ENCODE peak calls at places on chromosome 12, in four cellular contexts. R, X, W and J are unnamed samples.

GRCh38 chr12:20097561-20097960 is 270.8 kb upstream of the PDE3A start:
- DNase-seq in R (peak; percentile 28), X (peak; percentile 52), W (no peak), J (no peak)

GRCh38 chr12:53939141-53940108 is 794 bp downstream of the HOXC13 start:
- DNase-seq in X (no peak), W (no peak), R (no peak), J (no peak)

GRCh38 chr12:113103756-113104450 is 31.7 kb downstream of the RASAL1 start:
- DNase-seq in R (no peak), X (no peak), W (peak; percentile 72), J (no peak)

GRCh38 chr12:119649202-119649808 is 18.6 kb upstream of the PRKAB1 start:
- DNase-seq in W (no peak), X (no peak), R (no peak), J (no peak)

GRCh38 chr12:26845984-26846383 is 13.0 kb upstream of the ITPR2 start:
- DNase-seq in X (peak; percentile 82), W (no peak), R (no peak), J (no peak)

GRCh38 chr12:74722709-74723108 is 185.1 kb downstream of the ATXN7L3B start:
- DNase-seq in R (no peak), X (no peak), W (no peak), J (no peak)

GRCh38 chr12:3295225-3295624 is 195.8 kb upstream of the PRMT8 start:
- DNase-seq in R (no peak), W (no peak), X (no peak), J (no peak)

GRCh38 chr12:112303004-112303403 is 79.2 kb downstream of the HECTD4 start:
- DNase-seq in W (no peak), R (peak; percentile 91), X (peak; percentile 85), J (no peak)

DNA sequence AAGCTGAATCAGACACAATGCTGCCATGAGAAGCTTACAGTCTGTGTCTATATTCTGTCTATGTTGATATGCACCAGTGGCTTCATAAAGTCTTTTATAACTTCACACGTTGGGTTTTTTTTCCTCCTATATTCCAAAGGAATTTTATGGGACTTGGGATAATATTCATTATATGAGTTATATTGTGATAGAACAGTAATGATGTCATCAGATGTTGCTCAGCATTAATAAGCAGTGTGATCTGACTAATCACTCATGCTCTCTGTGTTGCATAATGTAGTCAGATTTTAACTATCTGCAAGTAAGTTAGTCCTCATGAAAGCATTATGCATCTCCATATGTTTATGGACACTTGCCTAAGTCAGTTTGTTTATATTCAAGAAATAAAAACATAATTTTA is 159.6 kb downstream of the PLCZ1 start:
- DNase-seq in W (no peak), R (no peak), X (no peak), J (no peak)
- H3K4me1 ChIP-seq in W (no peaks in the 10 kb centered on the region), R (no peaks in the 10 kb centered on the region), X (no peaks in the 10 kb centered on the region), J (no peaks in the 10 kb centered on the region)

GRCh38 chr12:10153271-10154144 is 18.4 kb downstream of the OLR1 start:
- DNase-seq in W (peak; percentile 53), R (no peak), X (peak; percentile 81), J (peak; percentile 64)
- TF ChIP-seq POLR2A in W (no peak), R (no peak), X (no peak), J (no peak)

GRCh38 chr12:23944067-23944466 is 5.4 kb downstream of the SOX5 start:
- DNase-seq in X (no peak), W (no peak), R (no peak), J (no peak)
- H3K4me1 ChIP-seq in X (no peaks in the 10 kb centered on the region), W (no peaks in the 10 kb centered on the region), R (no peaks in the 10 kb centered on the region), J (no peaks in the 10 kb centered on the region)

GRCh38 chr12:51813931-51814310 is 34.6 kb downstream of the FIGNL2 start:
- DNase-seq in X (no peak), W (no peak), R (no peak), J (no peak)

GRCh38 chr12:51815571-51815970 is 32.9 kb downstream of the FIGNL2 start:
- DNase-seq in R (no peak), X (no peak), W (no peak), J (no peak)

GRCh38 chr12:51812871-51813270 is 35.6 kb downstream of the FIGNL2 start:
- DNase-seq in X (no peak), W (no peak), R (no peak), J (no peak)

GRCh38 chr12:51817027-51817953 is 31.2 kb downstream of the FIGNL2 start:
- DNase-seq in R (no peak), X (no peak), W (peak; percentile 58), J (no peak)

DNA sequence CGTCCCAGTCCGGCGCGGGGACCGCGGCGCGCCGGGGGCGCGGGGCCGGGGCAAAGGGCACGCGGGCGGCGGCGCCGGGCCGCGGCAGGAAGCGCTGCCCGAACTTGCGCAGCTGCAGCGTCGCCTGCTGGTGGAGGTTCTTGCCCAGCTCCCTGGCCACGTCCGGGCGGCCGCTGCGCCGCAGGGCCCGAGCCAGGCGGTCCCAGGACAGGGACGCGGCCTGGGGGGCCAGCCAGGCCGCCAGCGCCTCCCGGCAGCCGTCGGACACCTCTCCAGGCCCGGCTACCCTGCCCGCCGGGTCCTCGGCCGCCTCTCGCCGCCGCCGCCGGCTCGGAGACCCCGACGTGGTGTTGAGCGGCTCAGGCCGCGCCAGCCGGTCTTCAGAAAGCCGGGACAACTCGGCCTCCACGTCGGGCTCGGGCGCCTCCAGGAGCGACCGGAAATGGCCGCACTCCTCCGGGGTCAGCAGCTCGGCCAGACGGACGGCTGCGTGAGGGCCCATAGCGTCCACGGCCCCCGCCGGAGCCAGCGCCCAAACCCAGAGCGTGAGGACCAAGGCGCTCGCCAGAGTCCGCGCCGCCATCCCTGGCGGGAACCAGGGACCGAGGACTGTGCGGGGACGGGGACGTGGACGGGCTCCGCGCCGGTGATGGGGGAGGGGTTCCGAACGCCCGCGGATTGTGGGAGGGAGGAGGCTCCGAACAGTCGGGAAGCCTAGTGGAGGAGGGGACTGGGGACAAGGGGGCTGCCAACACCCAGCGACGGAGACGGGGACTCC is 34.0 kb downstream of the FIGNL2 start:
- DNase-seq in X (peak; percentile 72), W (peak; percentile 69), R (no peak), J (peak; percentile 27)
- TF ChIP-seq POLR2A in X (peak; percentile 55), W (no peak), R (no peak), J (no peak)